ENCODE peak calls at places on chromosomes 7 and 10, in nine cellular contexts. E is cerebellar cortex; Q is stimulated activated effector memory CD8-positive, alpha-beta T cell treated with anti-CD3 and anti-CD28 coated beads, Interleukin-12 subunit alpha, Interleukin-12 subunit beta, amount 100 ng/mL, for 72 hours; R is ELR; L is stimulated activated CD4-positive, alpha-beta T cell treated with anti-CD3 and anti-CD28 coated beads, Interleukin-2, amount 100 ng/mL, for 4 hours; H is fibroblast of lung; I is NCI-H1930; A is stimulated activated CD8-positive, alpha-beta memory T cell treated with anti-CD3 and anti-CD28 coated beads, Interleukin-4, amount 100 ng/mL, for 24 hours; S is 8988T. F is an unnamed sample.

GRCh38 chr10:14688606-14689005 is 86.1 kb downstream of the FAM107B start:
- DNase-seq in I (no peak), Q (no peak), E (no peak), S (no peak), A (no peak), R (peak), H (peak), L (no peak), F (peak)

GRCh38 chr7:148356303-148356702 is 234.3 kb upstream of the C7orf33 start:
- DNase-seq in R (no peak), A (no peak), Q (no peak), S (no peak), E (no peak), H (no peak), I (no peak), L (no peak), F (no peak)

GRCh38 chr7:73918926-73919693 is 58.2 kb downstream of the TMEM270 start:
- DNase-seq in A (no peak), L (no peak), H (no peak), R (no peak), I (no peak), Q (no peak), E (no peak), S (no peak), F (no peak)

GRCh38 chr10:89064764-89065163 is 74.2 kb downstream of the FAS start:
- DNase-seq in E (no peak), Q (no peak), A (no peak), L (no peak), R (no peak), S (no peak), I (no peak), H (peak), F (no peak)

GRCh38 chr7:26035552-26035951 is 116.4 kb upstream of the NFE2L3 start:
- DNase-seq in L (no peak), I (no peak), E (no peak), Q (no peak), H (no peak), A (no peak), R (no peak), S (no peak), F (no peak)

GRCh38 chr7:41501016-41501415 is 201.9 kb downstream of the INHBA start:
- DNase-seq in R (no peak), I (no peak), H (no peak), S (no peak), E (no peak), Q (no peak), L (no peak), A (no peak), F (peak)

GRCh38 chr7:70183278-70183677 is 585.0 kb downstream of the AUTS2 start:
- DNase-seq in E (no peak), S (no peak), I (no peak), H (no peak), Q (no peak), A (no peak), R (no peak), L (no peak), F (no peak)

GRCh38 chr10:70369498-70370018 is 12.9 kb downstream of the LRRC20 start:
- DNase-seq in I (no peak), S (no peak), E (no peak), R (no peak), L (no peak), A (no peak), H (no peak), Q (no peak), F (no peak)

GRCh38 chr10:54010337-54010736 is 790.7 kb downstream of the PCDH15 start:
- DNase-seq in L (no peak), R (no peak), H (no peak), S (no peak), E (no peak), Q (no peak), A (no peak), I (no peak), F (no peak)

GRCh38 chr10:34380816-34381215 is 434.3 kb downstream of the PARD3 start:
- DNase-seq in E (no peak), H (no peak), S (no peak), I (no peak), L (no peak), Q (no peak), R (no peak), A (no peak), F (no peak)

GRCh38 chr7:147022056-147022455 is 905.5 kb downstream of the CNTNAP2 start:
- DNase-seq in E (no peak), Q (no peak), R (peak), L (no peak), I (no peak), A (no peak), H (no peak), S (no peak), F (no peak)

GRCh38 chr10:124701435-124701834 is 42.7 kb downstream of the FAM53B start:
- DNase-seq in L (no peak), E (no peak), R (no peak), S (no peak), A (no peak), I (no peak), H (peak), Q (no peak), F (no peak)

GRCh38 chr10:24313233-24313632 is 104.3 kb downstream of the KIAA1217 start:
- DNase-seq in A (no peak), H (no peak), Q (no peak), R (no peak), I (no peak), L (no peak), E (no peak), S (no peak), F (no peak)

GRCh38 chr7:107725138-107725740 is 18.7 kb upstream of the CBLL1 start:
- DNase-seq in H (peak), Q (no peak), R (peak), S (peak), L (peak), A (peak), E (peak), I (peak), F (peak)

GRCh38 chr10:5582736-5583135 is 58.0 kb downstream of the CALML3 start:
- DNase-seq in L (no peak), R (no peak), S (no peak), I (no peak), A (no peak), Q (no peak), E (no peak), H (no peak), F (no peak)